ENCODE peak calls at places on chromosomes 12 and 14, in eight cellular contexts. Z is ovary; K is GM23248; C is psoas muscle; L is upper lobe of right lung; B is HepG2; D is effector memory CD4-positive, alpha-beta T cell; X is cardiac muscle cell. Q is an unnamed sample.
A peak's percentile ranks its signal among the peaks of the same experiment; 100 is the strongest.

GRCh38 chr14:35404496-35405303 is at the start of gene NFKBIA:
- DNase-seq in Z (peak; percentile 88), K (peak; percentile 95), C (peak; percentile 92), L (peak; percentile 96), B (peak; percentile 93), D (peak; percentile 92), X (peak; percentile 89), Q (peak; percentile 94)

GRCh38 chr12:105317453-105317852 is 13.0 kb upstream of the C12orf75 start:
- DNase-seq in Z (no peak), K (peak; percentile 90), C (no peak), L (no peak), B (no peak), D (no peak), X (no peak), Q (no peak)

GRCh38 chr12:56338643-56339422 is at the start of gene IL23A:
- DNase-seq in Z (no peak), K (peak; percentile 33), C (no peak), L (no peak), B (no peak), D (peak; percentile 87), X (no peak), Q (no peak)

GRCh38 chr12:108525681-108526080 is 10.6 kb downstream of the FICD start:
- DNase-seq in Z (no peak), K (peak; percentile 89), C (no peak), L (no peak), B (no peak), D (no peak), X (no peak), Q (no peak)

GRCh38 chr12:122192441-122192840 is 9.5 kb downstream of the LRRC43 start:
- DNase-seq in Z (no peak), K (no peak), C (no peak), L (no peak), B (no peak), D (no peak), X (no peak), Q (no peak)

GRCh38 chr14:37037636-37038387 is 134.6 kb downstream of the SLC25A21 start:
- DNase-seq in Z (no peak), K (peak; percentile 5), C (no peak), L (no peak), B (peak; percentile 66), D (no peak), X (no peak), Q (no peak)

GRCh38 chr14:80475074-80475473 is 263.8 kb upstream of the DIO2 start:
- DNase-seq in Z (no peak), K (peak; percentile 76), C (no peak), L (no peak), B (no peak), D (no peak), X (no peak), Q (no peak)

GRCh38 chr12:116879509-116880212 is 1.6 kb downstream of the HRK start:
- DNase-seq in Z (no peak), K (peak; percentile 12), C (no peak), L (no peak), B (no peak), D (no peak), X (no peak), Q (no peak)

GRCh38 chr12:57620936-57621496 is 9.8 kb downstream of the ARHGEF25 start:
- DNase-seq in Z (no peak), K (peak; percentile 44), C (peak; percentile 24), L (no peak), B (no peak), D (no peak), X (no peak), Q (peak; percentile 38)

GRCh38 chr12:30546121-30546520 is 149.5 kb downstream of the IPO8 start:
- DNase-seq in Z (no peak), K (no peak), C (no peak), L (no peak), B (peak; percentile 2), D (no peak), X (no peak), Q (no peak)

GRCh38 chr12:52203126-52203921 is 11.5 kb upstream of the KRT80 start:
- DNase-seq in Z (no peak), K (peak; percentile 92), C (peak; percentile 56), L (peak; percentile 73), B (peak; percentile 63), D (no peak), X (no peak), Q (no peak)

DNA sequence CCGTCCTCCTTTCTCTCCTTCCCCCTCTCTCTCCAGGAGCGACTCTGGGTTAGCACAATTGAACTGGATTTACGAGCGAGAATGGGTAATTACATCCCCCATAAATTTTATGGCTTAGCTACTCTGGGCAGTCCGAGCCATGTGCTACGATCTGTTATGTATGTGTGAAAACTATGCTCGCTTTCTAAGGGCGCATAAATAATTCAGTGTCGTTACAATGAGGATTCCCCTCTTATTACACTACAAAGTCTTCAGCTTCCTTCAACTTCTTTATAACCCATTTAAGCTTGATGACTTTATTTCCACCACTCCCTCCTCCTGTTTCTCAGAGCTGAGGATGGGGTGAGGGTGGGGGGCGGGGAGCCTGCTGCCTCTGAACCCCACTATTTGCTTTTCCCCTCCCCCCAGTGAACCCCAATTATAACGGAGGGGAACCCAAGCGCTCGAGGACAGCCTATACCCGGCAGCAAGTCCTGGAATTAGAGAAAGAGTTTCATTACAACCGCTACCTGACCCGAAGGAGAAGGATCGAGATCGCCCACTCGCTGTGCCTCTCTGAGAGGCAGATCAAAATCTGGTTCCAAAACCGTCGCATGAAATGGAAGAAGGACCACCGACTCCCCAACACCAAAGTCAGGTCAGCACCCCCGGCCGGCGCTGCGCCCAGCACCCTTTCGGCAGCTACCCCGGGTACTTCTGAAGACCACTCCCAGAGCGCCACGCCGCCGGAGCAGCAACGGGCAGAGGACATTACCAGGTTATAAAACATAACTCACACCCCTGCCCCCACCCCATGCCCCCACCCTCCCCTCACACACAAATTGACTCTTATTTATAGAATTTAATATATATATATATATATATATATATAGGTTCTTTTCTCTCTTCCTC is 1.1 kb downstream of the HOXC4 start:
- DNase-seq in Z (no peak), K (peak; percentile 52), C (no peak), L (no peak), B (no peak), D (no peak), X (no peak), Q (no peak)
- H3K4me3 ChIP-seq in Z (peak overlapping the region; percentile 34), K (peak overlapping the region; percentile 93), C (peak overlapping the region; percentile 63), L (peak overlapping the region; percentile 56), B (no peak overlapping the region), D (no peak overlapping the region), X (no peak overlapping the region), Q (peak overlapping the region; percentile 52)

DNA sequence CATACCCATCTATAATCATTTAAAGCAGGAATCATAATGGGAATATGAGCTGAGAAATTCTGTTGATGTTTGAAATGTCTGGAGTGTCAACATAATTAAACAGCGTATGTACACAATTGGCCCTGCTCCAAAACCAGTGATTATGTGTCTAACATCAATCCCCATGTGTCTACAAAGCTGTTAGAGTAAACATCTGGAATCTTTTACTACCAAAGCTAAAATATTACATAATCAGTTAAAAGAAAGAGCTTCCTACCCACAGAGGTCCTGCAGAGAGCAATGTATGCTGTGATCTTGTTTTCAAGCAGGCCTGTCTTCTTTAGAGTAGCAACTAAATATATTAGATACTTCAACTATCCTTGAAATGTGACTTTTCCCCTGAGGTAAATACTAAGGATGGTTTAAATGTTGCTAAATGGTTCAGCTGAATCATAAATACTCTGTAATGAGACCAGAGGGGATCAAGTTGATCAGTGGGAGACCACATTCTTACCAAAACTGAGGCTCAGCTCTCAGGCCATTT is 74.3 kb downstream of the RASSF8 start:
- DNase-seq in Z (no peak), K (peak; percentile 51), C (no peak), L (no peak), B (no peak), D (no peak), X (no peak), Q (no peak)
- H3K36me3 ChIP-seq in Z (no peaks in the 10 kb centered on the region), K (no peaks in the 10 kb centered on the region), C (no peaks in the 10 kb centered on the region), L (no peaks in the 10 kb centered on the region), B (no peaks in the 10 kb centered on the region), D (no peaks in the 10 kb centered on the region), X (no peaks in the 10 kb centered on the region), Q (no peaks in the 10 kb centered on the region)

GRCh38 chr14:45946251-45946650 is 693.2 kb upstream of the MIS18BP1 start:
- DNase-seq in Z (no peak), K (no peak), C (no peak), L (no peak), B (no peak), D (no peak), X (no peak), Q (no peak)

GRCh38 chr14:45949479-45949878 is 696.5 kb upstream of the MIS18BP1 start:
- DNase-seq in Z (no peak), K (no peak), C (no peak), L (no peak), B (no peak), D (no peak), X (no peak), Q (no peak)

DNA sequence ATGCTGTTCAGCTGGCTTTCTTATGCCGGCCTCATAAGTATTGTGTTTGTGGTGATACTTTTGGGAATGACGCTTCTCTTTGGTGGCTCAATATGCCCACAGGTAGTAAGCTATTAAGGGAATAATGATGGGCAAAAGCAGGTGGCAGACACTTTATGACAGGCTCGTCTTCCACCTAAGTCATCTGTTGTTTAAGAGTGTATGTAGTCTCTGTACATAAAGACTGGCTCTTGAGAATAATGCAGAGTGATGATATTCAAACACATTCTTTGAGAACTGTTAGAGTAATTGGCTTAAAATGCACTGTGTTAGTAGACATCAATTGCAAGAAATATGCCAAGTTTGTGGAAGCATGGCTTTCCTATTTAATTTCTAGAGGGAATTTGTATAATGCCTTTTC is 694.8 kb upstream of the MIS18BP1 start:
- DNase-seq in Z (no peak), K (no peak), C (no peak), L (no peak), B (no peak), D (no peak), X (no peak), Q (no peak)
- H3K9me3 ChIP-seq in Z (no peaks in the 10 kb centered on the region), K (no peaks in the 10 kb centered on the region), C (no peaks in the 10 kb centered on the region), L (no peaks in the 10 kb centered on the region), B (peaks cover 42% of the 10 kb centered on the region), D (no peaks in the 10 kb centered on the region), X (no peaks in the 10 kb centered on the region), Q (no peaks in the 10 kb centered on the region)

GRCh38 chr12:132835076-132835870 is 6.6 kb upstream of the GOLGA3 start:
- DNase-seq in Z (no peak), K (no peak), C (no peak), L (no peak), B (no peak), D (no peak), X (no peak), Q (no peak)
- H3K4me3 ChIP-seq in Z (no peak overlapping the region), K (no peak overlapping the region), C (no peak overlapping the region), L (no peak overlapping the region), B (no peak overlapping the region), D (no peak overlapping the region), X (no peak overlapping the region), Q (no peak overlapping the region)